ENCODE peak calls at places on chromosome 20, in seven cellular contexts. One of them, this sample, is unnamed.

GRCh38 chr20:44990957-44991356 is 24.6 kb downstream of the STK4 start:
- DNase-seq in neural progenitor cell: no peak
- DNase-seq in hepatocyte: no peak
- DNase-seq in MM.1S: no peak
- DNase-seq in HCT116: no peak
- DNase-seq in PC-3: no peak
- DNase-seq in GM23338: no peak
- DNase-seq in this sample: no peak

GRCh38 chr20:42603655-42604054 is 586.1 kb downstream of the PTPRT start:
- DNase-seq in PC-3: no peak
- DNase-seq in neural progenitor cell: no peak
- DNase-seq in GM23338: no peak
- DNase-seq in HCT116: no peak
- DNase-seq in MM.1S: no peak
- DNase-seq in hepatocyte: no peak
- DNase-seq in this sample: no peak

GRCh38 chr20:20731000-20731944 is 18.8 kb upstream of the RALGAPA2 start:
- DNase-seq in hepatocyte: no peak
- DNase-seq in HCT116: no peak
- DNase-seq in MM.1S: no peak
- DNase-seq in PC-3: no peak
- DNase-seq in GM23338: no peak
- DNase-seq in neural progenitor cell: no peak
- DNase-seq in this sample: no peak

GRCh38 chr20:46770330-46771194 is 61.1 kb downstream of the SLC2A10 start:
- DNase-seq in PC-3: peak
- DNase-seq in HCT116: no peak
- DNase-seq in GM23338: no peak
- DNase-seq in hepatocyte: no peak
- DNase-seq in neural progenitor cell: no peak
- DNase-seq in MM.1S: no peak
- DNase-seq in this sample: peak

GRCh38 chr20:9417665-9418064 is 96.7 kb upstream of the LAMP5 start:
- DNase-seq in MM.1S: no peak
- DNase-seq in hepatocyte: no peak
- DNase-seq in PC-3: peak
- DNase-seq in GM23338: no peak
- DNase-seq in neural progenitor cell: no peak
- DNase-seq in HCT116: no peak
- DNase-seq in this sample: peak

GRCh38 chr20:49859807-49860206 is 47.2 kb downstream of the SLC9A8 start:
- DNase-seq in HCT116: no peak
- DNase-seq in MM.1S: no peak
- DNase-seq in GM23338: no peak
- DNase-seq in hepatocyte: no peak
- DNase-seq in neural progenitor cell: no peak
- DNase-seq in PC-3: peak
- DNase-seq in this sample: no peak

GRCh38 chr20:40493071-40493470 is 196.0 kb downstream of the MAFB start:
- DNase-seq in neural progenitor cell: no peak
- DNase-seq in HCT116: no peak
- DNase-seq in PC-3: no peak
- DNase-seq in GM23338: no peak
- DNase-seq in MM.1S: no peak
- DNase-seq in hepatocyte: peak
- DNase-seq in this sample: peak

GRCh38 chr20:11229772-11230171 is 556.0 kb upstream of the JAG1 start:
- DNase-seq in PC-3: peak
- DNase-seq in hepatocyte: peak
- DNase-seq in MM.1S: no peak
- DNase-seq in neural progenitor cell: peak
- DNase-seq in GM23338: no peak
- DNase-seq in HCT116: peak
- DNase-seq in this sample: peak

GRCh38 chr20:20211274-20211987 is 156.5 kb upstream of the INSM1 start:
- DNase-seq in GM23338: no peak
- DNase-seq in HCT116: no peak
- DNase-seq in PC-3: peak
- DNase-seq in hepatocyte: peak
- DNase-seq in MM.1S: no peak
- DNase-seq in neural progenitor cell: no peak
- DNase-seq in this sample: peak

GRCh38 chr20:17864791-17865190 is 103.8 kb downstream of the SNX5 start:
- DNase-seq in MM.1S: no peak
- DNase-seq in neural progenitor cell: no peak
- DNase-seq in HCT116: no peak
- DNase-seq in GM23338: no peak
- DNase-seq in hepatocyte: no peak
- DNase-seq in PC-3: no peak
- DNase-seq in this sample: no peak

GRCh38 chr20:50310673-50311051 is 120.0 kb downstream of the CEBPB start:
- DNase-seq in PC-3: no peak
- DNase-seq in hepatocyte: no peak
- DNase-seq in neural progenitor cell: no peak
- DNase-seq in GM23338: no peak
- DNase-seq in MM.1S: no peak
- DNase-seq in HCT116: no peak
- DNase-seq in this sample: no peak

GRCh38 chr20:16615199-16615598 is 42.0 kb upstream of the KIF16B start:
- DNase-seq in GM23338: peak
- DNase-seq in PC-3: peak
- DNase-seq in hepatocyte: peak
- DNase-seq in MM.1S: no peak
- DNase-seq in HCT116: no peak
- DNase-seq in neural progenitor cell: no peak
- DNase-seq in this sample: peak

GRCh38 chr20:15346657-15347280 is 1009.4 kb upstream of the FLRT3 start:
- DNase-seq in hepatocyte: no peak
- DNase-seq in MM.1S: no peak
- DNase-seq in neural progenitor cell: no peak
- DNase-seq in HCT116: no peak
- DNase-seq in GM23338: no peak
- DNase-seq in PC-3: peak
- DNase-seq in this sample: no peak

GRCh38 chr20:34175072-34175471 is 63.0 kb upstream of the EIF2S2 start:
- DNase-seq in GM23338: no peak
- DNase-seq in HCT116: no peak
- DNase-seq in hepatocyte: no peak
- DNase-seq in PC-3: no peak
- DNase-seq in MM.1S: no peak
- DNase-seq in neural progenitor cell: no peak
- DNase-seq in this sample: no peak

GRCh38 chr20:63854766-63855362 is 6.4 kb upstream of the ABHD16B start:
- DNase-seq in neural progenitor cell: peak
- DNase-seq in PC-3: no peak
- DNase-seq in MM.1S: no peak
- DNase-seq in hepatocyte: no peak
- DNase-seq in GM23338: no peak
- DNase-seq in HCT116: no peak
- DNase-seq in this sample: peak

GRCh38 chr20:43983359-43983758 is 68.7 kb downstream of the TOX2 start:
- DNase-seq in neural progenitor cell: no peak
- DNase-seq in HCT116: no peak
- DNase-seq in PC-3: peak
- DNase-seq in GM23338: peak
- DNase-seq in MM.1S: peak
- DNase-seq in hepatocyte: no peak
- DNase-seq in this sample: no peak

GRCh38 chr20:43096471-43096870 is 93.2 kb downstream of the PTPRT start:
- DNase-seq in hepatocyte: peak
- DNase-seq in neural progenitor cell: peak
- DNase-seq in GM23338: no peak
- DNase-seq in PC-3: no peak
- DNase-seq in MM.1S: no peak
- DNase-seq in HCT116: no peak
- DNase-seq in this sample: no peak

GRCh38 chr20:13205848-13206434 is 15.1 kb upstream of the ISM1 start:
- DNase-seq in HCT116: no peak
- DNase-seq in GM23338: no peak
- DNase-seq in neural progenitor cell: no peak
- DNase-seq in MM.1S: no peak
- DNase-seq in hepatocyte: no peak
- DNase-seq in PC-3: peak
- DNase-seq in this sample: no peak

GRCh38 chr20:41080866-41081265 is 52.2 kb downstream of the TOP1 start:
- DNase-seq in PC-3: no peak
- DNase-seq in neural progenitor cell: no peak
- DNase-seq in GM23338: no peak
- DNase-seq in HCT116: no peak
- DNase-seq in MM.1S: no peak
- DNase-seq in hepatocyte: no peak
- DNase-seq in this sample: peak

GRCh38 chr20:17772005-17772343 is 72.2 kb downstream of the BANF2 start:
- DNase-seq in neural progenitor cell: no peak
- DNase-seq in MM.1S: no peak
- DNase-seq in hepatocyte: no peak
- DNase-seq in HCT116: no peak
- DNase-seq in PC-3: no peak
- DNase-seq in GM23338: no peak
- DNase-seq in this sample: no peak

GRCh38 chr20:34104059-34104458 is 8.0 kb downstream of the EIF2S2 start:
- DNase-seq in MM.1S: no peak
- DNase-seq in GM23338: no peak
- DNase-seq in hepatocyte: no peak
- DNase-seq in neural progenitor cell: no peak
- DNase-seq in HCT116: no peak
- DNase-seq in PC-3: no peak
- DNase-seq in this sample: no peak

GRCh38 chr20:14996883-14997672 is 659.7 kb upstream of the FLRT3 start:
- DNase-seq in GM23338: no peak
- DNase-seq in MM.1S: no peak
- DNase-seq in neural progenitor cell: no peak
- DNase-seq in HCT116: no peak
- DNase-seq in hepatocyte: no peak
- DNase-seq in PC-3: no peak
- DNase-seq in this sample: peak

GRCh38 chr20:35327074-35327976 is 35.1 kb upstream of the FAM83C start:
- DNase-seq in neural progenitor cell: no peak
- DNase-seq in GM23338: no peak
- DNase-seq in PC-3: peak
- DNase-seq in MM.1S: no peak
- DNase-seq in hepatocyte: peak
- DNase-seq in HCT116: no peak
- DNase-seq in this sample: no peak

GRCh38 chr20:33419140-33419974 is 18.0 kb upstream of the CDK5RAP1 start:
- DNase-seq in HCT116: no peak
- DNase-seq in hepatocyte: peak
- DNase-seq in MM.1S: no peak
- DNase-seq in PC-3: no peak
- DNase-seq in neural progenitor cell: no peak
- DNase-seq in GM23338: no peak
- DNase-seq in this sample: no peak

GRCh38 chr20:63955281-63955845 is 853 bp downstream of the UCKL1 start:
- DNase-seq in PC-3: peak
- DNase-seq in HCT116: no peak
- DNase-seq in hepatocyte: peak
- DNase-seq in GM23338: peak
- DNase-seq in neural progenitor cell: peak
- DNase-seq in MM.1S: no peak
- DNase-seq in this sample: peak

DNA sequence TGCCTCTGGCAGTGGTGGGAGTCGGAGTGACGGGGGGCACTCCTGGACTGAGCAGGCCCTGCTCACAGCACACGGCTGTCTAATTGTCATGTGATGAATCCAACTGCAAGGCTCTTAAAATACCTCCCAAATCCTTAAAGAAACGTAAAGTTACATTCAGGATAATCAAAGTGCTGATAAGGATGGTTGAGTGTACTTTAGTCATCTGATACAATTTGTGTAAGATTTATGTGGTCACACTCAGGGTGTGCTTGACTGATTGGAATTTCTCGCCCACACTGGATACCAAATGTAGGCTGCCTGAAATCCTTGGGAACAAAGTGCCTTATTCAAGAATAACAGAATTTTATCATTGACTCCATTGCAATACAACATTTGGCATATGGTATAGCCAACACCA is 238.7 kb downstream of the CDH4 start:
- DNase-seq in hepatocyte: no peak
- DNase-seq in GM23338: no peak
- DNase-seq in neural progenitor cell: no peak
- DNase-seq in PC-3: no peak
- DNase-seq in MM.1S: no peak
- DNase-seq in HCT116: no peak
- DNase-seq in this sample: no peak
- TF ChIP-seq EZH2 in hepatocyte: no peak
- TF ChIP-seq EZH2 in GM23338: no peak
- TF ChIP-seq EZH2 in neural progenitor cell: no peak
- TF ChIP-seq EZH2 in PC-3: no peak
- TF ChIP-seq EZH2 in MM.1S: no peak
- TF ChIP-seq EZH2 in HCT116: no peak
- TF ChIP-seq EZH2 in this sample: no peak

DNA sequence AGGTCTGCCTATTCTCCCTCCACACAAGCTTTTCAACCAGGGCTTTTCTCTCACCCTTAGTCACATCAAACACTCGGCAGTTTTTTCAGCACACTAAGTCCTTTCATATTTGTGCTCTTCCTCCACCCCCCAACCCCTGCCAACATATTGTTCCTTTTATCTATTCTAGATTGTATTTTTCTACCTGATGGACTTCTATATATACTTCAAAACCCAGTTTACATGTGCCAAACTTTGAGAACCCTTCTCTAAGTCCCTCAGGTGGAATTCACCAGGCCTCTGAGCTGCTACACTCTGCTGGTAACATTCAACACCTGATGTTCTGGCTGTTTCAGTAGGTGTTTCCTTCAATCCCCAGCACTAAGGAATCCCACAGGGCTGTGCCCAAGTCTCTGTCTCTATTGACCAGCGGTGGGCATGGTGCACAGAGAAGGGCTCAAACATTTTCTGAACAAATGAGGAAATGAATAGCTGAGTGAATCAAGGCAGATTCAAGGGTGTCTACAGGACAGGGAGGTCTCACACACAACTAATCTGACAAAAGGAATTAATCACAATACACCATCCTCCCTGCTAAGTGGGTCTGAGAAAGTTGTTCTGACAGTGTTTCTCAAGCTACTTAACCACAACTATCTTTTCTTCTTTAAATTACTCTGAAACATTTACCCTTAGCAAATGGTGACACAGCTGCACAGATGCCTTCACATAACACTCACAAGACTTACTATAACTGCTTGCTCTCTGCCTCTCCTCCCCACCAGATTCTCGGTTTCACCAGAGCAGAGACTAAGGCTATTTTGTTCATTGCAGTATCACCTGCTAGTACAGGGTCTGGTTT is 166.5 kb downstream of the TSHZ2 start:
- DNase-seq in MM.1S: peak
- DNase-seq in PC-3: no peak
- DNase-seq in GM23338: no peak
- DNase-seq in neural progenitor cell: no peak
- DNase-seq in HCT116: no peak
- DNase-seq in hepatocyte: no peak
- DNase-seq in this sample: no peak
- H3K27ac ChIP-seq in MM.1S: peak
- H3K27ac ChIP-seq in PC-3: no peak
- H3K27ac ChIP-seq in GM23338: no peak
- H3K27ac ChIP-seq in neural progenitor cell: no peak
- H3K27ac ChIP-seq in HCT116: no peak
- H3K27ac ChIP-seq in hepatocyte: no peak
- H3K27ac ChIP-seq in this sample: no peak

GRCh38 chr20:24781061-24781980 is 167.7 kb upstream of the CST7 start:
- DNase-seq in HCT116: no peak
- DNase-seq in neural progenitor cell: peak
- DNase-seq in MM.1S: peak
- DNase-seq in GM23338: peak
- DNase-seq in PC-3: peak
- DNase-seq in hepatocyte: peak
- DNase-seq in this sample: peak
- TF ChIP-seq EZH2phosphoT487 in HCT116: no peak
- TF ChIP-seq EZH2phosphoT487 in neural progenitor cell: no peak
- TF ChIP-seq EZH2phosphoT487 in MM.1S: no peak
- TF ChIP-seq EZH2phosphoT487 in GM23338: no peak
- TF ChIP-seq EZH2phosphoT487 in PC-3: no peak
- TF ChIP-seq EZH2phosphoT487 in hepatocyte: no peak
- TF ChIP-seq EZH2phosphoT487 in this sample: no peak

GRCh38 chr20:61806995-61807394 is 258.7 kb downstream of the TAF4 start:
- DNase-seq in MM.1S: no peak
- DNase-seq in HCT116: no peak
- DNase-seq in hepatocyte: no peak
- DNase-seq in GM23338: no peak
- DNase-seq in PC-3: no peak
- DNase-seq in neural progenitor cell: no peak
- DNase-seq in this sample: no peak
- TF ChIP-seq EZH2 in MM.1S: no peak
- TF ChIP-seq EZH2 in HCT116: no peak
- TF ChIP-seq EZH2 in hepatocyte: no peak
- TF ChIP-seq EZH2 in GM23338: no peak
- TF ChIP-seq EZH2 in PC-3: no peak
- TF ChIP-seq EZH2 in neural progenitor cell: no peak
- TF ChIP-seq EZH2 in this sample: no peak